ENCODE peak calls at places on chromosome X, in eight cellular contexts. One of them, this sample, is unnamed. For H3K27me3, the result is how much of the 10 kb centered on the place peaks cover.

GRCh38 chrX:28997716-28998115 is 410.5 kb downstream of the IL1RAPL1 start:
- DNase-seq in A673: no peak
- DNase-seq in neural progenitor cell: no peak
- DNase-seq in keratinocyte: no peak
- DNase-seq in body of pancreas: no peak
- DNase-seq in HepG2: no peak
- DNase-seq in stomach: no peak
- DNase-seq in upper lobe of right lung: no peak
- DNase-seq in this sample: no peak

GRCh38 chrX:26442340-26442739 is 226.4 kb downstream of the MAGEB5 start:
- DNase-seq in A673: no peak
- DNase-seq in neural progenitor cell: peak
- DNase-seq in keratinocyte: no peak
- DNase-seq in body of pancreas: peak
- DNase-seq in HepG2: no peak
- DNase-seq in stomach: no peak
- DNase-seq in upper lobe of right lung: no peak
- DNase-seq in this sample: no peak

GRCh38 chrX:34638116-34638515 is 19.0 kb downstream of the TMEM47 start:
- DNase-seq in A673: peak
- DNase-seq in neural progenitor cell: peak
- DNase-seq in keratinocyte: no peak
- DNase-seq in body of pancreas: no peak
- DNase-seq in HepG2: peak
- DNase-seq in stomach: no peak
- DNase-seq in upper lobe of right lung: no peak
- DNase-seq in this sample: no peak

GRCh38 chrX:53080628-53081580 is 1.3 kb upstream of the TSPYL2 start:
- DNase-seq in A673: no peak
- DNase-seq in neural progenitor cell: peak
- DNase-seq in keratinocyte: no peak
- DNase-seq in body of pancreas: no peak
- DNase-seq in HepG2: no peak
- DNase-seq in stomach: no peak
- DNase-seq in upper lobe of right lung: no peak
- DNase-seq in this sample: no peak

GRCh38 chrX:11667286-11667685 is 1.6 kb upstream of the ARHGAP6 start:
- DNase-seq in A673: no peak
- DNase-seq in neural progenitor cell: no peak
- DNase-seq in keratinocyte: no peak
- DNase-seq in body of pancreas: no peak
- DNase-seq in HepG2: no peak
- DNase-seq in stomach: no peak
- DNase-seq in upper lobe of right lung: no peak
- DNase-seq in this sample: peak

GRCh38 chrX:111823068-111823467 is 52.9 kb upstream of the TRPC5OS start:
- DNase-seq in A673: peak
- DNase-seq in neural progenitor cell: peak
- DNase-seq in keratinocyte: no peak
- DNase-seq in body of pancreas: no peak
- DNase-seq in HepG2: no peak
- DNase-seq in stomach: no peak
- DNase-seq in upper lobe of right lung: no peak
- DNase-seq in this sample: no peak

GRCh38 chrX:109624022-109624421 is 950 bp downstream of the KCNE5 start:
- DNase-seq in A673: no peak
- DNase-seq in neural progenitor cell: no peak
- DNase-seq in keratinocyte: no peak
- DNase-seq in body of pancreas: no peak
- DNase-seq in HepG2: no peak
- DNase-seq in stomach: no peak
- DNase-seq in upper lobe of right lung: no peak
- DNase-seq in this sample: no peak

GRCh38 chrX:16239211-16239610 is 71.9 kb downstream of the MAGEB17 start:
- DNase-seq in A673: no peak
- DNase-seq in neural progenitor cell: no peak
- DNase-seq in keratinocyte: peak
- DNase-seq in body of pancreas: no peak
- DNase-seq in HepG2: no peak
- DNase-seq in stomach: no peak
- DNase-seq in upper lobe of right lung: no peak
- DNase-seq in this sample: peak

GRCh38 chrX:35919536-35920309 is at the start of gene CFAP47:
- DNase-seq in A673: peak
- DNase-seq in neural progenitor cell: peak
- DNase-seq in keratinocyte: no peak
- DNase-seq in body of pancreas: peak
- DNase-seq in HepG2: no peak
- DNase-seq in stomach: peak
- DNase-seq in upper lobe of right lung: peak
- DNase-seq in this sample: peak

GRCh38 chrX:49978191-49978590 is 55.8 kb downstream of the CLCN5 start:
- DNase-seq in A673: peak
- DNase-seq in neural progenitor cell: no peak
- DNase-seq in keratinocyte: no peak
- DNase-seq in body of pancreas: no peak
- DNase-seq in HepG2: no peak
- DNase-seq in stomach: no peak
- DNase-seq in upper lobe of right lung: no peak
- DNase-seq in this sample: no peak

GRCh38 chrX:53587795-53588194 is 98.7 kb downstream of the HUWE1 start:
- DNase-seq in A673: no peak
- DNase-seq in neural progenitor cell: no peak
- DNase-seq in keratinocyte: no peak
- DNase-seq in body of pancreas: no peak
- DNase-seq in HepG2: no peak
- DNase-seq in stomach: no peak
- DNase-seq in upper lobe of right lung: no peak
- DNase-seq in this sample: no peak

GRCh38 chrX:25112156-25112555 is 96.4 kb upstream of the ARX start:
- DNase-seq in A673: no peak
- DNase-seq in neural progenitor cell: no peak
- DNase-seq in keratinocyte: no peak
- DNase-seq in body of pancreas: no peak
- DNase-seq in HepG2: no peak
- DNase-seq in stomach: no peak
- DNase-seq in upper lobe of right lung: no peak
- DNase-seq in this sample: no peak

GRCh38 chrX:35617836-35618235 is 180.3 kb upstream of the MAGEB16 start:
- DNase-seq in A673: no peak
- DNase-seq in neural progenitor cell: no peak
- DNase-seq in keratinocyte: no peak
- DNase-seq in body of pancreas: no peak
- DNase-seq in HepG2: no peak
- DNase-seq in stomach: no peak
- DNase-seq in upper lobe of right lung: no peak
- DNase-seq in this sample: no peak

GRCh38 chrX:32448320-32448719 is 763.0 kb downstream of the DMD start:
- DNase-seq in A673: no peak
- DNase-seq in neural progenitor cell: no peak
- DNase-seq in keratinocyte: no peak
- DNase-seq in body of pancreas: no peak
- DNase-seq in HepG2: peak
- DNase-seq in stomach: no peak
- DNase-seq in upper lobe of right lung: no peak
- DNase-seq in this sample: no peak

GRCh38 chrX:130120746-130121504 is 10.6 kb upstream of the ELF4 start:
- DNase-seq in A673: peak
- DNase-seq in neural progenitor cell: peak
- DNase-seq in keratinocyte: no peak
- DNase-seq in body of pancreas: peak
- DNase-seq in HepG2: peak
- DNase-seq in stomach: peak
- DNase-seq in upper lobe of right lung: peak
- DNase-seq in this sample: no peak
- TF ChIP-seq CTCF in A673: peak
- TF ChIP-seq CTCF in neural progenitor cell: peak
- TF ChIP-seq CTCF in keratinocyte: peak
- TF ChIP-seq CTCF in body of pancreas: peak
- TF ChIP-seq CTCF in HepG2: peak
- TF ChIP-seq CTCF in stomach: no peak
- TF ChIP-seq CTCF in upper lobe of right lung: peak
- TF ChIP-seq CTCF in this sample: peak

DNA sequence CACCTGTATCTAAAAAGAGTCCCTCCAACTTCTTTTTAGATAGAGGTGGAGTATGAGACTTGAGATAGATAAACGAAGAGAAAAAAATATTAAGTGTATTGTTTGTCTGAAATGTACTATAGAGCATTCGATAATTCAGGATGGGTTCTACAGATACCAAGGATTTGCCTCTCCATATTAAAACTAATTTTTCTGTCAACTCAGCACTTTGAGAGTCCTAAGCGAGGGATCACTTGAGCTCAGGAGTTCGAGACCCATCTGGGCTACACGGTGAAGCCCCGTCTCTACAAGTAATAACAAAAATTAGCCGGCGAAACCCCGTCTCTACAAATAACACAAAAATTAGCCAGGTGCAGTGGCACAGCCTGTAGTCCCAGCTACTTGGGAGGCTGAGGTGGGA is 1.5 kb downstream of the DNAAF6 start:
- DNase-seq in A673: no peak
- DNase-seq in neural progenitor cell: no peak
- DNase-seq in keratinocyte: no peak
- DNase-seq in body of pancreas: no peak
- DNase-seq in HepG2: no peak
- DNase-seq in stomach: no peak
- DNase-seq in upper lobe of right lung: no peak
- DNase-seq in this sample: no peak
- H3K27me3 ChIP-seq in A673: under half
- H3K27me3 ChIP-seq in neural progenitor cell: under half
- H3K27me3 ChIP-seq in keratinocyte: under half
- H3K27me3 ChIP-seq in body of pancreas: under half
- H3K27me3 ChIP-seq in HepG2: under half
- H3K27me3 ChIP-seq in stomach: under half
- H3K27me3 ChIP-seq in upper lobe of right lung: under half
- H3K27me3 ChIP-seq in this sample: under half

GRCh38 chrX:45591650-45592049 is 391.0 kb upstream of the DIPK2B start:
- DNase-seq in A673: no peak
- DNase-seq in neural progenitor cell: no peak
- DNase-seq in keratinocyte: no peak
- DNase-seq in body of pancreas: no peak
- DNase-seq in HepG2: no peak
- DNase-seq in stomach: no peak
- DNase-seq in upper lobe of right lung: no peak
- DNase-seq in this sample: no peak

GRCh38 chrX:45592067-45592466 is 391.4 kb upstream of the DIPK2B start:
- DNase-seq in A673: no peak
- DNase-seq in neural progenitor cell: no peak
- DNase-seq in keratinocyte: no peak
- DNase-seq in body of pancreas: no peak
- DNase-seq in HepG2: no peak
- DNase-seq in stomach: no peak
- DNase-seq in upper lobe of right lung: no peak
- DNase-seq in this sample: no peak

GRCh38 chrX:45598841-45599240 is 398.2 kb upstream of the DIPK2B start:
- DNase-seq in A673: no peak
- DNase-seq in neural progenitor cell: no peak
- DNase-seq in keratinocyte: no peak
- DNase-seq in body of pancreas: no peak
- DNase-seq in HepG2: no peak
- DNase-seq in stomach: no peak
- DNase-seq in upper lobe of right lung: no peak
- DNase-seq in this sample: no peak

GRCh38 chrX:45601052-45601451 is 400.4 kb upstream of the DIPK2B start:
- DNase-seq in A673: no peak
- DNase-seq in neural progenitor cell: peak
- DNase-seq in keratinocyte: no peak
- DNase-seq in body of pancreas: no peak
- DNase-seq in HepG2: no peak
- DNase-seq in stomach: no peak
- DNase-seq in upper lobe of right lung: no peak
- DNase-seq in this sample: no peak

DNA sequence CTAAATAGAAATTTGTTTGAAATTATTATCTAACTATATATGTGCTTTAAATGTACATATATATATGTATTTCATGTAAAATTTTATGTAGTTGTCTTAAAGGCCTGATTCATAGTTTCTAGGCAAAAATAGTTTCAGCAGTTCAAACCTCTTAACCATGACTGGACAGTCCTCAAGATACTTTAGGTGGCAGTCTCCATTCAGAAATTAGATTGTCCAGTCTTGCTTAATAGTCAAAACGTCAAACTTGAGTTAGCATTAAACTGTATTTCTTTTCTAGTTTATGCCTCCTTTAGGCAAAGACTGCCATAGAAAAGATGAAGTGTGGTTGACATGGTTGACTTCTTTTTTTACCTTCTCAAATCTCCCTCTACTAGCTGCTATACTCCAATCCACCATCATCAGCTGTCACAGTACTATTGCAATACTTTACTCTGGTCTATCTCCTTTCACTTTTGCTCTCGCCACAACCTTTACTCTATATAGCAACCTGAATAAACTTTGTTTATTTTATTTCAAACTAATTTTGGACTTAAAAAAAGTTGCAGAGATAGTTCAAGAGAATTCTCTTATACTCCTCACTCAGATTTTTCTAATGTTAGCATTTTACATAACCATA is 395.6 kb upstream of the DIPK2B start:
- DNase-seq in A673: no peak
- DNase-seq in neural progenitor cell: no peak
- DNase-seq in keratinocyte: no peak
- DNase-seq in body of pancreas: no peak
- DNase-seq in HepG2: no peak
- DNase-seq in stomach: no peak
- DNase-seq in upper lobe of right lung: no peak
- DNase-seq in this sample: no peak
- TF ChIP-seq CTCF in A673: no peak
- TF ChIP-seq CTCF in neural progenitor cell: no peak
- TF ChIP-seq CTCF in keratinocyte: no peak
- TF ChIP-seq CTCF in body of pancreas: no peak
- TF ChIP-seq CTCF in HepG2: no peak
- TF ChIP-seq CTCF in stomach: no peak
- TF ChIP-seq CTCF in upper lobe of right lung: peak
- TF ChIP-seq CTCF in this sample: no peak

GRCh38 chrX:69031971-69032391 is 133.3 kb downstream of the PJA1 start:
- DNase-seq in A673: no peak
- DNase-seq in neural progenitor cell: no peak
- DNase-seq in keratinocyte: peak
- DNase-seq in body of pancreas: no peak
- DNase-seq in HepG2: no peak
- DNase-seq in stomach: no peak
- DNase-seq in upper lobe of right lung: no peak
- DNase-seq in this sample: no peak

GRCh38 chrX:69031181-69031580 is 134.1 kb downstream of the PJA1 start:
- DNase-seq in A673: no peak
- DNase-seq in neural progenitor cell: peak
- DNase-seq in keratinocyte: no peak
- DNase-seq in body of pancreas: no peak
- DNase-seq in HepG2: peak
- DNase-seq in stomach: no peak
- DNase-seq in upper lobe of right lung: no peak
- DNase-seq in this sample: no peak

GRCh38 chrX:69033936-69034335 is 131.3 kb downstream of the PJA1 start:
- DNase-seq in A673: no peak
- DNase-seq in neural progenitor cell: no peak
- DNase-seq in keratinocyte: no peak
- DNase-seq in body of pancreas: no peak
- DNase-seq in HepG2: no peak
- DNase-seq in stomach: no peak
- DNase-seq in upper lobe of right lung: no peak
- DNase-seq in this sample: no peak

GRCh38 chrX:69034451-69034850 is 130.8 kb downstream of the PJA1 start:
- DNase-seq in A673: no peak
- DNase-seq in neural progenitor cell: no peak
- DNase-seq in keratinocyte: no peak
- DNase-seq in body of pancreas: no peak
- DNase-seq in HepG2: no peak
- DNase-seq in stomach: no peak
- DNase-seq in upper lobe of right lung: no peak
- DNase-seq in this sample: no peak

GRCh38 chrX:69032601-69033000 is 132.7 kb downstream of the PJA1 start:
- DNase-seq in A673: no peak
- DNase-seq in neural progenitor cell: no peak
- DNase-seq in keratinocyte: peak
- DNase-seq in body of pancreas: no peak
- DNase-seq in HepG2: no peak
- DNase-seq in stomach: no peak
- DNase-seq in upper lobe of right lung: no peak
- DNase-seq in this sample: peak
- H3K27me3 ChIP-seq in A673: under half
- H3K27me3 ChIP-seq in neural progenitor cell: under half
- H3K27me3 ChIP-seq in keratinocyte: under half
- H3K27me3 ChIP-seq in body of pancreas: under half
- H3K27me3 ChIP-seq in HepG2: under half
- H3K27me3 ChIP-seq in stomach: under half
- H3K27me3 ChIP-seq in upper lobe of right lung: under half
- H3K27me3 ChIP-seq in this sample: under half

This sample was measured in kidney epithelial cell.